ENCODE peak calls at places on chromosomes 7 and 10, in six cellular contexts. W is gastrocnemius medialis, U is omental fat pad, F is HFFc6, O is foreskin fibroblast, E is CD14-positive monocyte. V is an unnamed sample.

GRCh38 chr10:63217120-63217605 is 84.0 kb downstream of the NRBF2 start:
- DNase-seq in U (no peak), F (peak; percentile 33), E (no peak), W (no peak), O (no peak), V (no peak)

GRCh38 chr7:118109607-118110006 is 74.4 kb upstream of the LSM8 start:
- DNase-seq in W (no peak), E (no peak), O (no peak), F (no peak), U (no peak), V (no peak)

GRCh38 chr7:70356324-70356797 is 758.1 kb downstream of the AUTS2 start:
- DNase-seq in F (no peak), U (no peak), W (no peak), O (no peak), E (no peak), V (no peak)

GRCh38 chr10:7937315-7937945 is 117.1 kb upstream of the GATA3 start:
- DNase-seq in O (no peak), F (no peak), W (no peak), E (no peak), U (no peak), V (no peak)

GRCh38 chr7:156440456-156440855 is 200.1 kb upstream of the RNF32 start:
- DNase-seq in O (no peak), U (no peak), W (no peak), F (no peak), E (no peak), V (no peak)

GRCh38 chr10:84632866-84633265 is 304.5 kb downstream of the CCSER2 start:
- DNase-seq in W (no peak), U (no peak), E (no peak), O (no peak), F (no peak), V (no peak)

GRCh38 chr10:43195557-43195956 is 57.3 kb downstream of the CSGALNACT2 start:
- DNase-seq in F (no peak), U (peak; percentile 12), O (no peak), W (no peak), E (no peak), V (no peak)

GRCh38 chr10:120477006-120477722 is 20.1 kb downstream of the PLPP4 start:
- DNase-seq in O (no peak), F (peak; percentile 80), E (no peak), U (no peak), W (no peak), V (no peak)

GRCh38 chr10:22230331-22230833 is 12.6 kb upstream of the EBLN1 start:
- DNase-seq in U (no peak), W (no peak), F (peak; percentile 16), O (peak; percentile 33), E (no peak), V (no peak)

GRCh38 chr7:148978091-148978490 is 50.2 kb downstream of the PDIA4 start:
- DNase-seq in W (no peak), E (no peak), O (no peak), F (no peak), U (no peak), V (no peak)

GRCh38 chr10:114962441-114962840 is 24.4 kb downstream of the TRUB1 start:
- DNase-seq in O (no peak), F (no peak), E (no peak), W (no peak), U (no peak), V (no peak)
- TF ChIP-seq CTCF in O (no peak), F (no peak), E (no peak), W (no peak), U (no peak), V (no peak)

GRCh38 chr7:95045236-95045923 is 138.0 kb downstream of the PPP1R9A start:
- DNase-seq in F (peak; percentile 15), W (no peak), E (no peak), O (peak; percentile 10), U (no peak), V (no peak)
- TF ChIP-seq CTCF in F (peak; percentile 49), W (no peak), E (no peak), O (no peak), U (no peak), V (no peak)

GRCh38 chr10:5582736-5583135 is 58.0 kb downstream of the CALML3 start:
- DNase-seq in F (no peak), U (no peak), E (no peak), O (no peak), W (no peak), V (no peak)
- TF ChIP-seq CTCF in F (peak; percentile 46), U (no peak), E (no peak), O (no peak), W (no peak), V (no peak)

GRCh38 chr10:32005050-32005449 is 51.2 kb downstream of the KIF5B start:
- DNase-seq in E (peak; percentile 49), U (no peak), F (peak; percentile 24), W (no peak), O (peak; percentile 39), V (no peak)
- TF ChIP-seq CTCF in E (peak; percentile 77), U (no peak), F (peak; percentile 82), W (peak; percentile 45), O (peak; percentile 68), V (no peak)

GRCh38 chr7:82624337-82624736 is 180.8 kb upstream of the CACNA2D1 start:
- DNase-seq in W (no peak), U (no peak), O (peak; percentile 88), F (peak; percentile 87), E (no peak), V (no peak)

GRCh38 chr7:82624965-82625364 is 181.4 kb upstream of the CACNA2D1 start:
- DNase-seq in O (no peak), F (no peak), E (no peak), U (no peak), W (no peak), V (no peak)

GRCh38 chr7:82629583-82629982 is 186.0 kb upstream of the CACNA2D1 start:
- DNase-seq in E (no peak), F (no peak), U (no peak), W (no peak), O (no peak), V (no peak)

GRCh38 chr7:82623812-82624211 is 180.2 kb upstream of the CACNA2D1 start:
- DNase-seq in E (no peak), O (peak; percentile 36), W (no peak), F (no peak), U (no peak), V (no peak)

DNA sequence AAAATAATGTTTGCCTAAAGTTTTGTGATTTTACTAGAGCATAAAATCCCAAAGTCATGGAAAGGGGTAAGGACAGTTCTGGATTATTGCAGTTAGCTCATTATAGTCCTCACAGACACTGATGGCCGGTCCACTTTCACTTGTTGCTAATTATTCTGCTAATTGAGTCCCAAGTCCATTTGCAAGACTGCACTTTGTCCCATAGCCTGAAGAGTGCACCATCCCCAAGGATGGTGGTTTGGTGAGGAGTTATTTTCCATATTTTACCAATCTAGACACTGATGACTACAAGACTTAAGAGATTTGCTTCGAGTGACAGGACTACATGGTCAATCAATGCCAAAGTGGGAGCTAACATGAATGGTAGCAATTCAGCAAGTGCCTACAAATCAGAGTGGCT is 181.8 kb upstream of the CACNA2D1 start:
- DNase-seq in E (no peak), W (no peak), U (no peak), O (peak; percentile 16), F (no peak), V (no peak)
- TF ChIP-seq CTCF in E (no peak), W (no peak), U (no peak), O (no peak), F (peak; percentile 42), V (no peak)

GRCh38 chr7:1548438-1548831 is 7.6 kb downstream of the TMEM184A start:
- DNase-seq in F (no peak), E (peak; percentile 50), O (no peak), W (no peak), U (no peak), V (no peak)
- TF ChIP-seq CTCF in F (peak; percentile 31), E (peak; percentile 38), O (no peak), W (no peak), U (no peak), V (no peak)

GRCh38 chr7:95396136-95397032 is at the start of gene PON3:
- DNase-seq in F (no peak), O (no peak), W (no peak), E (no peak), U (no peak), V (no peak)
- TF ChIP-seq CTCF in F (no peak), O (no peak), W (no peak), E (no peak), U (no peak), V (no peak)

GRCh38 chr10:45001382-45002148 is 842 bp downstream of the ZNF22 start:
- DNase-seq in W (peak; percentile 81), O (peak; percentile 61), E (no peak), U (no peak), F (peak; percentile 46), V (no peak)
- TF ChIP-seq CTCF in W (no peak), O (peak; percentile 13), E (peak; percentile 31), U (no peak), F (peak; percentile 16), V (no peak)